ENCODE peak calls at places on chromosomes 2 and 18, in eight cellular contexts. D is fibroblast of mammary gland, U is neural crest cell, M is lower leg skin, Z is body of pancreas, Y is cardiac fibroblast, I is left lung, P is spleen. F is an unnamed sample.

GRCh38 chr2:232871835-232872736 is 2.0 kb downstream of the SNORC start:
- DNase-seq in D (no peak), U (no peak), M (peak), Z (no peak), Y (no peak), I (no peak), P (no peak), F (no peak)

GRCh38 chr2:37378411-37378810 is 34.0 kb downstream of the QPCT start:
- DNase-seq in D (peak), U (no peak), M (no peak), Z (no peak), Y (peak), I (no peak), P (no peak), F (peak)

GRCh38 chr2:47054036-47054555 is 101.0 kb downstream of the STPG4 start:
- DNase-seq in D (no peak), U (no peak), M (no peak), Z (no peak), Y (no peak), I (no peak), P (no peak), F (no peak)

GRCh38 chr2:6866239-6866745 is 585 bp upstream of the CMPK2 start:
- DNase-seq in D (peak), U (peak), M (no peak), Z (peak), Y (peak), I (no peak), P (peak), F (no peak)

GRCh38 chr2:208373460-208374089 is 33.0 kb upstream of the PTH2R start:
- DNase-seq in D (peak), U (peak), M (no peak), Z (peak), Y (peak), I (no peak), P (no peak), F (peak)

GRCh38 chr2:188773075-188773474 is 201.1 kb upstream of the COL3A1 start:
- DNase-seq in D (peak), U (no peak), M (no peak), Z (no peak), Y (peak), I (no peak), P (no peak), F (no peak)

GRCh38 chr18:62586148-62586774 is 63.4 kb downstream of the ZCCHC2 start:
- DNase-seq in D (peak), U (peak), M (no peak), Z (peak), Y (peak), I (peak), P (peak), F (peak)

GRCh38 chr2:200585730-200586643 is at the start of gene AOX1:
- DNase-seq in D (peak), U (peak), M (peak), Z (peak), Y (peak), I (peak), P (peak), F (peak)

GRCh38 chr2:18516112-18516511 is 44.3 kb downstream of the RDH14 start:
- DNase-seq in D (peak), U (no peak), M (no peak), Z (no peak), Y (no peak), I (no peak), P (no peak), F (peak)

GRCh38 chr2:144519934-144520717 is at the start of gene ZEB2:
- DNase-seq in D (peak), U (peak), M (peak), Z (peak), Y (peak), I (no peak), P (peak), F (peak)

GRCh38 chr2:163647300-163647699 is 88.5 kb downstream of the FIGN start:
- DNase-seq in D (no peak), U (no peak), M (no peak), Z (no peak), Y (no peak), I (no peak), P (no peak), F (no peak)

GRCh38 chr2:163693484-163693883 is 42.3 kb downstream of the FIGN start:
- DNase-seq in D (no peak), U (no peak), M (no peak), Z (no peak), Y (no peak), I (no peak), P (no peak), F (no peak)

GRCh38 chr2:205323929-205324328 is 358.4 kb upstream of the NRP2 start:
- DNase-seq in D (peak), U (no peak), M (no peak), Z (no peak), Y (peak), I (no peak), P (no peak), F (no peak)

GRCh38 chr2:200367155-200367554 is 60.7 kb downstream of the SPATS2L start:
- DNase-seq in D (peak), U (peak), M (no peak), Z (no peak), Y (peak), I (no peak), P (no peak), F (no peak)

GRCh38 chr2:50786345-50786744 is 245.6 kb downstream of the NRXN1 start:
- DNase-seq in D (no peak), U (no peak), M (no peak), Z (no peak), Y (no peak), I (no peak), P (no peak), F (no peak)

GRCh38 chr2:45293182-45293581 is 283.9 kb upstream of the SIX2 start:
- DNase-seq in D (peak), U (no peak), M (no peak), Z (no peak), Y (peak), I (no peak), P (no peak), F (peak)

GRCh38 chr2:28981016-28981441 is at the start of gene TOGARAM2:
- DNase-seq in D (no peak), U (no peak), M (no peak), Z (peak), Y (no peak), I (no peak), P (no peak), F (no peak)

GRCh38 chr2:175131252-175131651 is 36.8 kb downstream of the ATF2 start:
- DNase-seq in D (no peak), U (no peak), M (no peak), Z (no peak), Y (no peak), I (no peak), P (no peak), F (no peak)

GRCh38 chr2:109448946-109449788 is 164.6 kb downstream of the SEPTIN10 start:
- DNase-seq in D (peak), U (no peak), M (peak), Z (peak), Y (no peak), I (no peak), P (peak), F (no peak)

GRCh38 chr2:136286423-136286822 is 168.5 kb upstream of the CXCR4 start:
- DNase-seq in D (no peak), U (no peak), M (no peak), Z (no peak), Y (no peak), I (no peak), P (no peak), F (no peak)

GRCh38 chr2:86522711-86523110 is 40.5 kb downstream of the CHMP3 start:
- DNase-seq in D (no peak), U (no peak), M (no peak), Z (no peak), Y (no peak), I (no peak), P (no peak), F (no peak)

GRCh38 chr2:95008311-95008710 is 17.2 kb upstream of the MAL start:
- DNase-seq in D (no peak), U (no peak), M (no peak), Z (no peak), Y (no peak), I (no peak), P (peak), F (no peak)

GRCh38 chr18:32183503-32183902 is 6.3 kb upstream of the MEP1B start:
- DNase-seq in D (no peak), U (no peak), M (no peak), Z (no peak), Y (no peak), I (no peak), P (no peak), F (no peak)

GRCh38 chr2:84904717-84905174 is 710 bp upstream of the TMSB10 start:
- DNase-seq in D (peak), U (peak), M (peak), Z (peak), Y (peak), I (peak), P (peak), F (no peak)

GRCh38 chr2:63488118-63488713 is 100.1 kb downstream of the WDPCP start:
- DNase-seq in D (peak), U (no peak), M (no peak), Z (peak), Y (peak), I (no peak), P (no peak), F (peak)

GRCh38 chr2:241808051-241808450 is 942 bp upstream of the NEU4 start:
- DNase-seq in D (peak), U (no peak), M (no peak), Z (no peak), Y (peak), I (no peak), P (no peak), F (no peak)

GRCh38 chr2:235146206-235146605 is 194.4 kb downstream of the SH3BP4 start:
- DNase-seq in D (no peak), U (no peak), M (no peak), Z (no peak), Y (no peak), I (no peak), P (no peak), F (no peak)

GRCh38 chr2:64857581-64858471 is 131.4 kb upstream of the SLC1A4 start:
- DNase-seq in D (peak), U (no peak), M (no peak), Z (peak), Y (peak), I (peak), P (no peak), F (no peak)

GRCh38 chr2:201854221-201854801 is 48.0 kb downstream of the CDK15 start:
- DNase-seq in D (peak), U (no peak), M (no peak), Z (no peak), Y (peak), I (no peak), P (no peak), F (peak)

GRCh38 chr2:158297606-158298005 is 158.9 kb downstream of the CCDC148 start:
- DNase-seq in D (peak), U (no peak), M (no peak), Z (no peak), Y (peak), I (no peak), P (no peak), F (peak)

GRCh38 chr2:197159681-197160211 is 150.8 kb downstream of the ANKRD44 start:
- DNase-seq in D (peak), U (no peak), M (no peak), Z (no peak), Y (peak), I (no peak), P (no peak), F (peak)

GRCh38 chr18:38256366-38256765 is 690.8 kb upstream of the CELF4 start:
- DNase-seq in D (no peak), U (no peak), M (no peak), Z (no peak), Y (no peak), I (no peak), P (no peak), F (no peak)

GRCh38 chr2:96404446-96405373 is 69.1 kb downstream of the NCAPH start:
- DNase-seq in D (no peak), U (no peak), M (peak), Z (peak), Y (no peak), I (no peak), P (no peak), F (no peak)

GRCh38 chr2:237581751-237582746 is 8.5 kb downstream of the RAB17 start:
- DNase-seq in D (peak), U (peak), M (no peak), Z (peak), Y (peak), I (peak), P (no peak), F (peak)

GRCh38 chr2:235543126-235543750 is 49.4 kb downstream of the AGAP1 start:
- DNase-seq in D (peak), U (no peak), M (no peak), Z (no peak), Y (peak), I (no peak), P (peak), F (no peak)

GRCh38 chr2:177080746-177081145 is 131.8 kb upstream of the HNRNPA3 start:
- DNase-seq in D (no peak), U (no peak), M (no peak), Z (no peak), Y (no peak), I (no peak), P (no peak), F (no peak)

GRCh38 chr2:97657986-97658690 is 5.7 kb downstream of the ACTR1B start:
- DNase-seq in D (no peak), U (no peak), M (no peak), Z (no peak), Y (no peak), I (peak), P (no peak), F (no peak)

DNA sequence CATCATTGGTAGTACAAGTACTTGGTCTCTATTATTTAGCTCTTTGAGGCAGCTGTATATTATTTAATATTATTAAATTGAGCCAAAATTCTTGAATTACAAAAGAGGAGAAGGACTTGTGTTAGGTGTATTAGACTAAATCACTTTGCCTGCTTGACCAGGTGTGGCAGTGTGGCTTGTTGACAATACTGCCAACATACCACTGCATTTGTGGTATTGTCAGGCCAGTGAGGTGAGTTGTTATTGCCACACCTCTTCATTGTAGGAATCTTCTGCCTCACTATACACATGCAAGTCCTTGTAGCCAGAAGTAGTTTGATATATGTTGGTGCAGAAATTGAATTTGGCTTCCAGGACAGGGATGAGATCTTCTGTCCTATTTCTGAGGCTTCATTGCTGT is 40.5 kb downstream of the CYP20A1 start:
- DNase-seq in D (no peak), U (no peak), M (no peak), Z (no peak), Y (peak), I (no peak), P (no peak), F (no peak)
- TF ChIP-seq CTCF in D (no peak), U (no peak), M (no peak), Z (no peak), Y (no peak), I (no peak), P (no peak), F (no peak)

GRCh38 chr2:126642031-126642430 is 13.9 kb upstream of the GYPC start:
- DNase-seq in D (no peak), U (no peak), M (peak), Z (no peak), Y (no peak), I (no peak), P (no peak), F (no peak)

GRCh38 chr2:126643972-126644371 is 12.0 kb upstream of the GYPC start:
- DNase-seq in D (no peak), U (no peak), M (no peak), Z (no peak), Y (no peak), I (no peak), P (no peak), F (no peak)

GRCh38 chr2:126645211-126645618 is 10.7 kb upstream of the GYPC start:
- DNase-seq in D (no peak), U (no peak), M (no peak), Z (no peak), Y (no peak), I (no peak), P (no peak), F (no peak)

GRCh38 chr2:126644630-126645191 is 11.2 kb upstream of the GYPC start:
- DNase-seq in D (peak), U (no peak), M (peak), Z (no peak), Y (peak), I (no peak), P (no peak), F (no peak)

GRCh38 chr2:126643431-126643830 is 12.5 kb upstream of the GYPC start:
- DNase-seq in D (no peak), U (no peak), M (peak), Z (no peak), Y (no peak), I (no peak), P (no peak), F (no peak)
- TF ChIP-seq CTCF in D (no peak), U (no peak), M (no peak), Z (no peak), Y (no peak), I (no peak), P (no peak), F (no peak)

DNA sequence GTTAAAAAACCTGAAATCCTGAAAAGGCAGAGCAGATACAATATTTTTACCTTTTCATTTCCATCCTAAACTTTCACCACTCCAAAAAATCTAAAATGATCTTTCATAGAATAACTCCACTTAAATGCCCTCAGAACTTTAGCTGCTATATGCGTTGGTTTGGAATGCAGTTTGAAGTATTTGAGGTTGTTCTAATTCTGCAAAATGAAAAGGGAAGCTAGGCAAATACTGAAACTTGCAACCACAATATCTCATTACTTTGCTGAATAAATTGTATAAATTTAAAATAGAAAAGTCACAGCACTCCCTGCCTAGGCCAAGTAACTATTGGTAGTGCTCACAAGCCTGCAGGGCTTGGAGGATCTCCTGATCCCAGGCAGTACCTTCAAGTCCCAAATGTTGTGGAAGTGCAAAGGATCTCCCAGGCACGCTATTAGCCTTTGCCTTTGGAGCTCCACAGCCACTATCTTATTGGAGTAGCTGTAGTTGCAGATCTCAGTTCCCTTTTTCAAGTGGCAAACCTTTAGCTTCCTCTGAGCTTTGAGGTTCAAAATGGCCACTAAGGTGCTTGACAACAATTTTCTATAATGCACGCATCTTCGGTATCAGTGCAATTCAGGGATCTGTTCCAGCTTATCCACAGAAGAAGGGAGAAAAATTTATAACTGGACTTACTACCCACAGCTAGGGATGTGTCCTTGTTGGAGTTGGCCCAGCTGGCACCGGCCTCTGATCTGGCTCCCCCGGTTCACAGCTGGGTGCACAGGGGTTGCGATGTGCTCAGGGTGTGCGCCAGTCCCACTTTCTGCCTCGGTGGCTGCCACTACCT is 43.4 kb upstream of the ANKRD62 start:
- DNase-seq in D (no peak), U (no peak), M (no peak), Z (no peak), Y (no peak), I (no peak), P (no peak), F (no peak)
- TF ChIP-seq CTCF in D (no peak), U (no peak), M (no peak), Z (no peak), Y (no peak), I (no peak), P (no peak), F (no peak)

DNA sequence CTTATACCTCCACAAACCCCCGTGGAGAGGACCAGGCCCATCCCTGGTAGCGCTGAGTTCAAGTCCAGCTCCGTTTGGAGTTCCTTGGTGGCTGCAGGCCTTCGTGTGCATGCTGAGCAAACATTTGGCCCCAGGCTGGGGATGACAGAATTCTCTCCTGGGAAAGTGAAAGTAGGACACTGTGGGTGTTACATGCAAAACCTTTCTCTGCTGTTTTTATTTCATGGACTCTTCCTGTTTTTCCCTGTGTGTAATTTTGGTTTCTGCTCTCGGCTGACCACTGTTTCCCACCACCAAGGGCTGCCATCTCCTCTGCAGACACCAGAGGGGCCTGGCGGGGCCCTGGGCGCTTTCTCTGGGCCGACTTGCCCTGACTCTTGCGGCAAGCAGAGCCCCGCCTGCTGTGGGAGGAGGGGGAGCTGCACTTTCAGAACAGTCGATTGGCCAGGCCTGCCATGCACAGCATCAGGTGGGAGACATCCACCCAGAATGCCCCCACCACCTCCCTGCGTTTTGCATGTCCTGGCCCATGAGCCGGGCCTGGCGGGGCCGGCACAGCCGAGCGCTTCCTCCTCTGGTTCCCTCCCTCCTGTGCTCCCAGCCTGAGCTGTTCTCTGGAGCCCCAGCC is 102.4 kb downstream of the CABLES1 start:
- DNase-seq in D (peak), U (peak), M (peak), Z (peak), Y (peak), I (peak), P (peak), F (no peak)
- TF ChIP-seq CTCF in D (peak), U (no peak), M (no peak), Z (no peak), Y (peak), I (peak), P (peak), F (peak)